ENCODE peak calls at places on chromosome 17, in four cellular contexts. U is OCI-LY7, B is ovary, J is breast epithelium. L is an unnamed sample. For H3K9me3, the result is how much of the 10 kb centered on the place peaks cover.

GRCh38 chr17:56933151-56933745 is 19.4 kb upstream of the TRIM25 start:
- DNase-seq in J (no peak), U (no peak), B (no peak), L (no peak)

GRCh38 chr17:50273654-50274040 is 619 bp upstream of the TMEM92 start:
- DNase-seq in B (peak), U (no peak), J (no peak), L (no peak)

GRCh38 chr17:16178836-16179235 is 36.5 kb downstream of the NCOR1 start:
- DNase-seq in B (no peak), J (no peak), U (no peak), L (no peak)

GRCh38 chr17:75908201-75908600 is 3.5 kb upstream of the MRPL38 start:
- DNase-seq in B (no peak), U (no peak), J (no peak), L (no peak)

GRCh38 chr17:40553694-40554534 is 11.4 kb downstream of the CCR7 start:
- DNase-seq in B (peak), U (peak), J (no peak), L (peak)

GRCh38 chr17:70053241-70054234 is 21.5 kb upstream of the KCNJ16 start:
- DNase-seq in B (peak), U (no peak), J (no peak), L (no peak)

GRCh38 chr17:72363336-72363620 is 242.5 kb downstream of the SOX9 start:
- DNase-seq in U (no peak), B (no peak), J (no peak), L (no peak)

GRCh38 chr17:66347661-66348604 is 45.5 kb downstream of the PRKCA start:
- DNase-seq in B (no peak), J (no peak), U (no peak), L (no peak)

GRCh38 chr17:81097943-81098308 is 63.0 kb downstream of the BAIAP2 start:
- DNase-seq in U (no peak), B (no peak), J (no peak), L (peak)

GRCh38 chr17:62963296-62963695 is 2.7 kb upstream of the TANC2 start:
- DNase-seq in B (no peak), J (no peak), U (no peak), L (no peak)

GRCh38 chr17:19258371-19258770 is 21.2 kb downstream of the EPN2 start:
- DNase-seq in B (no peak), U (no peak), J (no peak), L (no peak)

GRCh38 chr17:39152134-39152884 is 872 bp upstream of the PLXDC1 start:
- DNase-seq in B (peak), U (no peak), J (no peak), L (peak)

GRCh38 chr17:17018612-17019429 is 23.4 kb upstream of the MPRIP start:
- DNase-seq in U (no peak), B (no peak), J (peak), L (no peak)

GRCh38 chr17:58507123-58507634 is 7.3 kb downstream of the MTMR4 start:
- DNase-seq in U (no peak), J (no peak), B (no peak), L (no peak)

GRCh38 chr17:21540502-21540901 is 151.8 kb upstream of the KCNJ18 start:
- DNase-seq in B (no peak), U (no peak), J (no peak), L (no peak)
- H3K9me3 ChIP-seq in B (under half), U (under half), J (under half), L (under half)

GRCh38 chr17:21298983-21299519 is 14.5 kb downstream of the MAP2K3 start:
- DNase-seq in J (no peak), U (no peak), B (no peak), L (peak)

GRCh38 chr17:21301593-21302550 is 17.4 kb downstream of the MAP2K3 start:
- DNase-seq in J (no peak), U (no peak), B (no peak), L (no peak)

GRCh38 chr17:21302711-21303425 is 18.4 kb downstream of the MAP2K3 start:
- DNase-seq in B (no peak), J (no peak), U (no peak), L (peak)

GRCh38 chr17:21299981-21300600 is 15.6 kb downstream of the MAP2K3 start:
- DNase-seq in U (no peak), J (no peak), B (no peak), L (no peak)

GRCh38 chr17:21300601-21301571 is 16.4 kb downstream of the MAP2K3 start:
- DNase-seq in J (no peak), B (no peak), U (no peak), L (peak)
- H3K9me3 ChIP-seq in J (under half), B (under half), U (under half), L (under half)

DNA sequence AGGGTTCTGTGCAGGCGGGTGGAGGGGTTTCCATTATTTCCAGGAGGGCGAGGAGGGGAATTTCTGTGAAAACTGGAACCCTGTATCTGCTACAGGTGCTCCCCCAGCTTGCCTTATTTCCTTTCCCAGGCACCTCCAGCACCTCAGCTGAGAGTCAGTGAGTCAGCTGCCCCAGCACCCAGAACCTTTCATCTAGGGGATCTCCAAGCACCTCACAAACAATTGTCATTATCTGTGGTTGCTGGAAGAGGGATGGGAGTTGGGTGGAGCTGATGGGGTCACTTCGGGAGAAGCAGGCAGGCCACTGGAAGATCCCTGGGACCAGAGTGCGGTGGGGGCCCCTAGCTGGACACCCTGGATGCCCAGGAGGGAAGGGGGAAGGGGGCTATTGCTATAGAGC is 10.0 kb upstream of the CLUH start:
- DNase-seq in J (no peak), B (no peak), U (no peak), L (no peak)
- H3K9me3 ChIP-seq in J (under half), B (under half), U (under half), L (under half)

GRCh38 chr17:11304568-11304967 is 63.6 kb downstream of the SHISA6 start:
- DNase-seq in J (no peak), U (no peak), B (no peak), L (peak)
- H3K9me3 ChIP-seq in J (under half), U (under half), B (under half), L (under half)

DNA sequence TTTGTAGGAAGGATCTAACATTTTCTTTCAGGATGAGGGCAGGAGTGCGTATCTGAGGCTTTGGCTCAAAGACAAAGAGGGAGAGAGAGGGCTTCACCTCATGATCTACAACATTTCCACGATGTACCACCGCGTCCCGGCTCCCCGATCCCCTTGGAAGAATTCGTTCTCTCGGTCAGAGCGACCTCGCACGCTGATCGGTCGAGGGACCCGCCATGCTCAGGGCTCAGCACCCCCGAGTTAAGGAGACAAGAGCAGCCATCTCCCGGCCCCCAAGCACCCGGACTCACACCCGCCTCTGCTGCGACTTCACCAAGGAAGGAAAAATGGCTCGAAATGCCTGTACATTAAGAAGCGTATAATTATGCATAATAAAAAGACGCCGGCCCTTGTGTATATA is 89.5 kb upstream of the RPL38 start:
- DNase-seq in U (no peak), B (no peak), J (no peak), L (no peak)
- H3K9me3 ChIP-seq in U (under half), B (under half), J (under half), L (under half)

DNA sequence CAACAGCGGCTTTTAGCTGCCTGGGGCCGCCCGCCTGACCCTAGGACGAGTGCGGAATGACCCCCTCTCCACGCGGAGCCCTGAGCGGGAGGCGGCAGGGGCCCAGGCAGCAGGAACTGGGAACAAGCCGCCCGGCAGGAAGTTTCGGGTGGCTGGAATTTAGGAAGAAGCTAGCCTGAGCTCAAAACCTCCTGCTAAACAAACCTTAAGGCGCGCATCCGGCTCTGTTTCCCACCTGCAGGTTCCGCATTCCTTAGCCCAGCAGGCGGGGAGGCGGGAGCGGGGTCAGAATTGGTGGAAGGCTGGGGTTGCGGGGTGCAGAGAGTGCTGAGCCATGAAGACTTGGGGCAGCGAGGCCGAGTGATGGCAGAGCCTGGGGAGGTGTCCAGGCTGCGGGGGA is 813.9 kb downstream of the KCNJ18 start:
- DNase-seq in U (no peak), B (no peak), J (no peak), L (no peak)
- H3K9me3 ChIP-seq in U (under half), B (under half), J (under half), L (under half)

DNA sequence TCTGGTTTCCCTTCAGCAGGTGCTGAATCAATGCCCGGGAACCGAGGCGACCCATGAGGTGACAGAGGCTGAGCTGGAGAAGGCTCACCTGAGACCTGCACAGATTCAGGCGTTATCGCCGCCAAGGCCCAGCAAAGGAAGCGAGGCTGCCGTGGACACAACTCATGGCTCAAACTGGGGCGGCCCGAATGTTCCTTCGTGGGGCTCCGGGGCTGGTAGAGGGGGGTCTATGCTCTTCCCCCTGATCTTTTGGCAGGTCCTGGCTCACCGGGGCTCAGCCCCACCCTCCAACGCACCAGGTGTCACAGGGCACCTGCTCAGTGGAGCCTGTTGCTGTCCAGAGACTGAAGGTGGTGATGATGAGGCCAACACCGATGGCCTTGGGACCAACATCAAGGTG is 16.0 kb upstream of the ENPP7 start:
- DNase-seq in J (no peak), B (no peak), U (no peak), L (no peak)
- H3K9me3 ChIP-seq in J (under half), B (under half), U (under half), L (under half)

GRCh38 chr17:7191571-7192270 is 12.6 kb upstream of the ASGR1 start:
- DNase-seq in J (no peak), B (peak), U (peak), L (no peak)
- H3K9me3 ChIP-seq in J (under half), B (under half), U (under half), L (under half)

L was measured in sigmoid colon.